ENCODE peak calls at places on chromosomes 5 and 9, in ten cellular contexts. S, V, Y, U, X, L, E, P, B and N are unnamed samples.

GRCh38 chr9:16277471-16277870 is 593.0 kb downstream of the BNC2 start:
- DNase-seq in V (no peak), E (no peak), B (no peak), Y (no peak), P (no peak), X (no peak), S (no peak), U (no peak), L (no peak), N (no peak)

GRCh38 chr5:133006653-133007052 is 19.7 kb downstream of the ZCCHC10 start:
- DNase-seq in Y (no peak), L (peak; percentile 44), P (no peak), S (no peak), V (peak; percentile 2), X (no peak), E (no peak), U (no peak), B (no peak), N (peak; percentile 28)

GRCh38 chr9:5443845-5444244 is 6.1 kb upstream of the PLGRKT start:
- DNase-seq in L (no peak), S (no peak), E (no peak), U (no peak), P (no peak), Y (no peak), X (no peak), B (no peak), V (no peak), N (no peak)

GRCh38 chr9:26308328-26308727 is 584.3 kb downstream of the CAAP1 start:
- DNase-seq in E (no peak), X (no peak), Y (no peak), P (no peak), U (no peak), S (no peak), L (peak; percentile 24), V (no peak), B (no peak), N (no peak)

GRCh38 chr9:134420281-134420835 is 94.1 kb downstream of the RXRA start:
- DNase-seq in E (no peak), B (no peak), S (no peak), Y (no peak), V (no peak), P (no peak), U (no peak), X (no peak), L (no peak), N (no peak)

GRCh38 chr5:150066901-150067396 is 19.4 kb downstream of the CSF1R start:
- DNase-seq in Y (no peak), S (peak; percentile 50), P (no peak), U (peak; percentile 65), L (peak; percentile 88), V (peak; percentile 14), E (peak; percentile 62), B (no peak), X (no peak), N (peak; percentile 18)

GRCh38 chr5:138666226-138666742 is 86.9 kb upstream of the CTNNA1 start:
- DNase-seq in E (no peak), L (no peak), B (no peak), V (no peak), P (no peak), X (no peak), S (no peak), Y (no peak), U (no peak), N (no peak)

GRCh38 chr5:61301820-61302563 is 30.1 kb upstream of the ZSWIM6 start:
- DNase-seq in X (peak; percentile 85), S (no peak), B (no peak), E (peak; percentile 96), V (peak; percentile 93), P (no peak), Y (peak; percentile 94), L (peak; percentile 99), U (peak; percentile 98), N (peak; percentile 98)

GRCh38 chr9:129143031-129143441 is 31.8 kb downstream of the PTPA start:
- DNase-seq in B (peak; percentile 76), P (peak; percentile 64), V (peak; percentile 80), L (peak; percentile 96), X (no peak), U (peak; percentile 91), Y (peak; percentile 86), S (peak; percentile 45), E (peak; percentile 95), N (peak; percentile 80)

GRCh38 chr5:141695627-141696180 is 13.7 kb upstream of the ARAP3 start:
- DNase-seq in X (no peak), S (no peak), Y (peak; percentile 75), V (no peak), U (no peak), P (no peak), E (peak; percentile 74), L (no peak), B (no peak), N (no peak)

GRCh38 chr9:87792831-87793288 is 66.9 kb downstream of the CTSL start:
- DNase-seq in Y (peak; percentile 85), P (no peak), E (peak; percentile 81), S (peak; percentile 11), V (no peak), B (no peak), X (no peak), L (peak; percentile 95), U (peak; percentile 78), N (peak; percentile 73)

GRCh38 chr5:181145133-181145532 is 2.3 kb upstream of the OR2V2 start:
- DNase-seq in E (no peak), Y (no peak), V (no peak), B (no peak), L (no peak), P (no peak), S (no peak), U (no peak), X (no peak), N (no peak)

GRCh38 chr9:109010676-109011655 is 2.3 kb downstream of the CTNNAL1 start:
- DNase-seq in B (peak; percentile 49), S (no peak), Y (peak; percentile 43), L (peak; percentile 84), V (peak; percentile 36), P (peak; percentile 38), E (peak; percentile 66), U (peak; percentile 82), X (peak; percentile 53), N (peak; percentile 56)

GRCh38 chr5:57012511-57012910 is 60.6 kb upstream of the MIER3 start:
- DNase-seq in X (no peak), U (no peak), B (no peak), E (no peak), P (no peak), S (no peak), Y (no peak), V (no peak), L (no peak), N (no peak)

GRCh38 chr9:114076237-114077161 is 1.6 kb downstream of the AMBP start:
- DNase-seq in S (no peak), P (no peak), Y (no peak), X (no peak), B (no peak), E (no peak), V (no peak), L (no peak), U (no peak), N (no peak)

GRCh38 chr9:114117996-114118830 is 19.1 kb upstream of the KIF12 start:
- DNase-seq in V (peak; percentile 43), B (no peak), Y (no peak), L (no peak), U (no peak), E (no peak), P (no peak), X (no peak), S (no peak), N (no peak)

GRCh38 chr5:138645778-138646575 is 70.8 kb upstream of the HSPA9 start:
- DNase-seq in B (no peak), L (no peak), Y (no peak), U (no peak), X (no peak), V (no peak), S (no peak), P (no peak), E (no peak), N (no peak)

GRCh38 chr5:83097582-83098265 is 20.4 kb downstream of the XRCC4 start:
- DNase-seq in X (no peak), U (peak; percentile 48), S (no peak), E (no peak), B (no peak), Y (no peak), L (peak; percentile 59), P (no peak), V (peak; percentile 48), N (no peak)

GRCh38 chr5:178940569-178941360 is at the start of gene ZNF454:
- DNase-seq in U (peak; percentile 88), V (peak; percentile 54), Y (no peak), X (peak; percentile 79), E (no peak), L (peak; percentile 88), S (no peak), B (no peak), P (no peak), N (no peak)

GRCh38 chr5:176547811-176548210 is 1.3 kb upstream of the CDHR2 start:
- DNase-seq in L (peak; percentile 55), X (no peak), S (no peak), E (no peak), V (no peak), Y (peak; percentile 45), P (no peak), B (no peak), U (no peak), N (no peak)

GRCh38 chr9:129595323-129595741 is 25.6 kb downstream of the C9orf50 start:
- DNase-seq in U (peak; percentile 59), S (no peak), P (no peak), Y (no peak), X (no peak), V (no peak), E (no peak), B (no peak), L (peak; percentile 20), N (no peak)

GRCh38 chr5:24644757-24645156 is at the start of gene CDH10:
- DNase-seq in E (peak; percentile 17), U (no peak), L (peak; percentile 1), B (no peak), S (no peak), Y (no peak), P (no peak), X (no peak), V (no peak), N (peak; percentile 29)

GRCh38 chr9:135156525-135157510 is 69.3 kb downstream of the OLFM1 start:
- DNase-seq in E (peak; percentile 84), S (no peak), Y (peak; percentile 56), U (peak; percentile 10), X (no peak), P (no peak), L (peak; percentile 38), B (no peak), V (no peak), N (peak; percentile 31)

GRCh38 chr5:174309131-174309845 is 263.8 kb downstream of the NSG2 start:
- DNase-seq in P (no peak), V (no peak), U (no peak), S (no peak), B (no peak), X (no peak), L (no peak), E (no peak), Y (no peak), N (no peak)

GRCh38 chr5:177018341-177018740 is 4.2 kb upstream of the ZNF346 start:
- DNase-seq in E (no peak), X (no peak), S (no peak), U (no peak), L (no peak), B (no peak), P (no peak), Y (no peak), V (no peak), N (no peak)

GRCh38 chr9:91182429-91182828 is 179.3 kb downstream of the AUH start:
- DNase-seq in E (peak; percentile 97), B (no peak), L (peak; percentile 69), V (no peak), Y (no peak), X (no peak), P (no peak), U (no peak), S (no peak), N (no peak)